ENCODE peak calls at places on chromosomes 4 and X, in ten cellular contexts. V is erythroblast, P is A549, N is gastrocnemius medialis, K is ovary, Q is transverse colon, A is HCT116, R is right lobe of liver, W is esophagus squamous epithelium, X is IMR-90. M is an unnamed sample.
A peak's percentile ranks its signal among the peaks of the same experiment; 100 is the strongest.

GRCh38 chr4:174096456-174096855 is 187.0 kb downstream of the FBXO8 start:
- DNase-seq in V (no peak), P (no peak), N (no peak), K (no peak), Q (no peak), A (no peak), R (no peak), W (no peak), X (no peak), M (no peak)

GRCh38 chrX:131729295-131729694 is 185.4 kb downstream of the OR13H1 start:
- DNase-seq in V (no peak), P (peak; percentile 46), N (no peak), K (peak; percentile 84), Q (peak; percentile 89), A (no peak), R (no peak), W (peak; percentile 45), X (peak; percentile 88), M (no peak)

GRCh38 chr4:176134670-176135069 is 60.7 kb downstream of the SPATA4 start:
- DNase-seq in V (no peak), P (no peak), N (no peak), K (no peak), Q (no peak), A (no peak), R (no peak), W (no peak), X (no peak), M (no peak)

GRCh38 chr4:179465131-179465797 is 2023.0 kb upstream of the AGA start:
- DNase-seq in V (no peak), P (peak; percentile 22), N (no peak), K (no peak), Q (no peak), A (no peak), R (no peak), W (no peak), X (peak; percentile 34), M (no peak)

GRCh38 chr4:94648699-94649098 is 109.1 kb upstream of the BMPR1B start:
- DNase-seq in V (no peak), P (no peak), N (no peak), K (no peak), Q (no peak), A (no peak), R (no peak), W (no peak), X (no peak), M (no peak)

GRCh38 chr4:25223770-25224375 is 10.0 kb upstream of the PI4K2B start:
- DNase-seq in V (peak; percentile 74), P (peak; percentile 61), N (no peak), K (no peak), Q (no peak), A (peak; percentile 57), R (no peak), W (no peak), X (peak; percentile 22), M (no peak)

GRCh38 chr4:180197471-180197870 is 2045.7 kb upstream of the TENM3 start:
- DNase-seq in V (no peak), P (no peak), N (no peak), K (no peak), Q (no peak), A (no peak), R (no peak), W (no peak), X (no peak), M (no peak)

GRCh38 chr4:149322203-149322602 is 493.4 kb downstream of the IQCM start:
- DNase-seq in V (no peak), P (no peak), N (no peak), K (no peak), Q (no peak), A (no peak), R (no peak), W (no peak), X (no peak), M (no peak)

GRCh38 chr4:167831853-167832252 is 260.5 kb upstream of the ANXA10 start:
- DNase-seq in V (no peak), P (no peak), N (no peak), K (no peak), Q (no peak), A (no peak), R (no peak), W (no peak), X (no peak), M (no peak)

GRCh38 chrX:122094611-122095010 is 1047.2 kb downstream of the GLUD2 start:
- DNase-seq in V (no peak), P (no peak), N (no peak), K (no peak), Q (no peak), A (no peak), R (no peak), W (no peak), X (no peak), M (no peak)

DNA sequence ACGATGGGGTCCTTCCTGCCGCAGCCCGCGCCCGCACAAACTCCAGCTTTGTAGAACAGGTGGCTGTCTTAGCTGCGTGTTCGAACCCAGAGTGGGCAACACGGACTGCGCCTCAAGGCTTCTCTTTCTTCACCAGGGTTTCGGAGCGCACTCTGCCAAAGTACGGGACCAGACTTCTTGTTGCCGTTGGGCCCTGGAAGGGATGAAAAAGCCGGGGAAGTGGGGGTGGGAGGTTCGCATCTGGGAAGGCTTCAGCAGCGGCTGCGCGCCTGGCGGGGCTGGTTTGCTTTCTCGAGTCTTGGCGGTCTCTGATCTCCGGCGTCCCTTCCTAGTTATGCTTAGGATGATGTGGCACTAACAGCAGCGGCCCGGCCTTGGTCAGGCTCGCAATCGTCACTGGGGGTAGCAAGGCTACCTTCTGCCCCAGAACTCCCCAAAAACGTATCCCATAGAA is 673 bp downstream of the PARM1 start:
- DNase-seq in V (no peak), P (no peak), N (no peak), K (peak; percentile 8), Q (peak; percentile 40), A (no peak), R (no peak), W (no peak), X (no peak), M (no peak)
- TF ChIP-seq POLR2A in V (no peak), P (no peak), N (no peak), K (no peak), Q (no peak), A (no peak), R (no peak), W (no peak), X (no peak), M (no peak)

DNA sequence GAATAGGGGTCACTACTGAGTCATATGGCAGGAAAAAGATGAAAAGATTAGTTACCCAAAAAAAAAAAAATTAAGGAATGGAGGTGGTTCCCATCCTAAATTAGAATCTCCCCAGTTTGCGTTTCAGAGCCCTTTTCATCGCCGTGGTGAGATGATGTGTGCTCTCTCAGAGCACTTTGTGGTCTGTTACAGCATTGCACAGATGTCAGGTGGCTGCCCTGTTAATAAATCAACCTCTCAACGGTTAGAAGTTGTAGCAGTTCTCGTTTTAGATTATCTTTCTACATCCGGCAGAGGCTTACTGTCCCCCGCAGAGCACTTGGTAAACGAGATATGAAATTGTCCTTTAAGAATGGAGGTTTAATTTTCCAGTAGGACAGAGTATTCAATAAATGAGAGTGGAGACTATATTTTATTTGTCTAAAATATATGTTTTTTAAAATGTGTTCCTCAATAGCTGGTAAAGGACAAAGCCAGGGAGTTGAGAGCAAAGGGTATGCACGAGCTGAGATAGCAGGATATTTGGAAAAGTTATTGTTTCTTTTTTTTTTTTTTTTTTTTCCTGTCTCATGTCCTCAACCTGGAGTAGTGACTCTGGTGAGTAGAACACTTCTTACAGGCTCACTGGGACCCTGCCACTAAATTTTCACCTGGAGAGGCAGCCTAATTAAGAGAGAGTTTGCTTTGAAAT is 26.9 kb downstream of the AFF1 start:
- DNase-seq in V (peak; percentile 86), P (peak; percentile 11), N (no peak), K (no peak), Q (peak; percentile 41), A (no peak), R (no peak), W (no peak), X (peak; percentile 67), M (no peak)
- TF ChIP-seq POLR2A in V (peak; percentile 57), P (no peak), N (no peak), K (no peak), Q (no peak), A (no peak), R (no peak), W (no peak), X (no peak), M (no peak)

GRCh38 chr4:139300431-139301142 is 718 bp upstream of the NAA15 start:
- DNase-seq in V (peak; percentile 76), P (peak; percentile 25), N (peak; percentile 11), K (no peak), Q (peak; percentile 38), A (no peak), R (no peak), W (no peak), X (peak; percentile 72), M (no peak)

GRCh38 chr4:139301821-139302611 is at the start of gene NDUFC1:
- DNase-seq in V (peak; percentile 81), P (peak; percentile 59), N (peak; percentile 18), K (peak; percentile 44), Q (peak; percentile 65), A (no peak), R (peak; percentile 62), W (no peak), X (peak; percentile 35), M (no peak)

GRCh38 chr4:139299536-139299935 is 1.8 kb upstream of the NAA15 start:
- DNase-seq in V (no peak), P (no peak), N (no peak), K (no peak), Q (no peak), A (no peak), R (no peak), W (no peak), X (peak; percentile 47), M (no peak)

GRCh38 chr4:139304920-139305319 is 2.6 kb upstream of the NDUFC1 start:
- DNase-seq in V (no peak), P (no peak), N (no peak), K (no peak), Q (no peak), A (no peak), R (no peak), W (no peak), X (no peak), M (no peak)

DNA sequence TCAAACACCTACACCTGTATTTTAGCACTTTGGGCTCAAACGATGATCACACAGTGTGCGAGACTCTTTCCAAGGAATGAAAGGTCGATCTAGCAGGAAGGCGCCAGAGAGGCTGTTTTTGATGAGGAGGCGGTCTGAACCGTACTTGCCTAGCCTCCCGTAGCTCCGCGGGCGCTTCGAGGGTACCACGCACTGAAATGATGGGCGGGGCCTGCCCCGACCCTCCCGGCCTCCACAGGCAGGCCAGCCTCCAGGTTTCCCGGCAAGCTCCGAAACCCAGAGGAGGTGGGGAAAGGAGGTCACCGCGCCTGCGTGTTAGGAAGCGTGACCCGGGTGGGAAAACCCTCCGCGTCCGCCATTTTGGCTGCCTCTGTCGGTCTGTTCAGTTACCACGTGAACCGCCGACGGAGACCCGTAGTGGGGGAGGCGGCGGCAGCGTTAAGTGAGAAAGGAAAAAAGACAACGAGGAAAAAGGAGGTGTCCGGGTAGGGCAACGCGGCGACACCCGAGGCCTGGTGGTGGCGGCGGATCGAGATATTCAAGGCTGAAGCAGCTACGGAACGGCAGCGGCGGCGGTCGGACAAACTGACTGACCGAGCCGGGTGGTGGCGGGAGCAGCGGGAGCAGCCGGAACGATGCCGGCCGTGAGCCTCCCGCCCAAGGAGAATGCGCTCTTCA is at the start of gene NAA15:
- DNase-seq in V (peak; percentile 99), P (peak; percentile 97), N (peak; percentile 96), K (peak; percentile 97), Q (peak; percentile 98), A (peak; percentile 97), R (peak; percentile 99), W (peak; percentile 84), X (peak; percentile 97), M (peak; percentile 52)
- TF ChIP-seq POLR2A in V (peak; percentile 95), P (peak; percentile 52), N (peak; percentile 89), K (peak; percentile 80), Q (peak; percentile 97), A (peak; percentile 93), R (peak; percentile 92), W (peak; percentile 89), X (peak; percentile 77), M (peak; percentile 50)

GRCh38 chr4:84825701-84826100 is 140.8 kb downstream of the WDFY3 start:
- DNase-seq in V (no peak), P (no peak), N (no peak), K (no peak), Q (no peak), A (no peak), R (no peak), W (no peak), X (no peak), M (no peak)
- TF ChIP-seq POLR2A in V (no peak), P (no peak), N (no peak), K (no peak), Q (no peak), A (no peak), R (no peak), W (no peak), X (no peak), M (no peak)